ENCODE peak calls at places on chromosome 9, in seven cellular contexts. P, Y, B, K, O, F and J are unnamed samples.

GRCh38 chr9:127976498-127976897 is 4.3 kb downstream of the EEIG1 start:
- DNase-seq in P (no peak), Y (no peak), B (peak), K (no peak), O (peak), F (no peak), J (no peak)

GRCh38 chr9:27194401-27195091 is 85.5 kb downstream of the TEK start:
- DNase-seq in P (peak), Y (peak), B (no peak), K (no peak), O (no peak), F (no peak), J (no peak)

GRCh38 chr9:4596165-4596922 is 65.8 kb upstream of the PLPP6 start:
- DNase-seq in P (peak), Y (no peak), B (no peak), K (no peak), O (peak), F (no peak), J (no peak)

GRCh38 chr9:4382722-4383317 is 83.0 kb upstream of the GLIS3 start:
- DNase-seq in P (peak), Y (no peak), B (no peak), K (no peak), O (no peak), F (no peak), J (peak)

GRCh38 chr9:128162215-128163026 is 2.4 kb downstream of the BBLN start:
- DNase-seq in P (peak), Y (no peak), B (no peak), K (peak), O (no peak), F (peak), J (no peak)

GRCh38 chr9:93324191-93324834 is 127.2 kb upstream of the FAM120A start:
- DNase-seq in P (no peak), Y (no peak), B (no peak), K (no peak), O (no peak), F (peak), J (no peak)

GRCh38 chr9:91074866-91075265 is 273.2 kb downstream of the SYK start:
- DNase-seq in P (no peak), Y (no peak), B (no peak), K (no peak), O (no peak), F (no peak), J (no peak)

GRCh38 chr9:134656334-134657034 is 14.9 kb downstream of the COL5A1 start:
- DNase-seq in P (peak), Y (no peak), B (no peak), K (no peak), O (no peak), F (no peak), J (no peak)

GRCh38 chr9:102072061-102072764 is 333.8 kb upstream of the GRIN3A start:
- DNase-seq in P (no peak), Y (no peak), B (no peak), K (no peak), O (no peak), F (no peak), J (no peak)

GRCh38 chr9:92001244-92001643 is 51.2 kb upstream of the ROR2 start:
- DNase-seq in P (peak), Y (no peak), B (no peak), K (no peak), O (no peak), F (no peak), J (no peak)

GRCh38 chr9:121395558-121395957 is 25.5 kb upstream of the STOM start:
- DNase-seq in P (no peak), Y (no peak), B (no peak), K (no peak), O (no peak), F (no peak), J (no peak)
- H3K4me3 ChIP-seq in P (no peak), Y (no peak), B (no peak), K (no peak), O (no peak), F (no peak), J (no peak)

DNA sequence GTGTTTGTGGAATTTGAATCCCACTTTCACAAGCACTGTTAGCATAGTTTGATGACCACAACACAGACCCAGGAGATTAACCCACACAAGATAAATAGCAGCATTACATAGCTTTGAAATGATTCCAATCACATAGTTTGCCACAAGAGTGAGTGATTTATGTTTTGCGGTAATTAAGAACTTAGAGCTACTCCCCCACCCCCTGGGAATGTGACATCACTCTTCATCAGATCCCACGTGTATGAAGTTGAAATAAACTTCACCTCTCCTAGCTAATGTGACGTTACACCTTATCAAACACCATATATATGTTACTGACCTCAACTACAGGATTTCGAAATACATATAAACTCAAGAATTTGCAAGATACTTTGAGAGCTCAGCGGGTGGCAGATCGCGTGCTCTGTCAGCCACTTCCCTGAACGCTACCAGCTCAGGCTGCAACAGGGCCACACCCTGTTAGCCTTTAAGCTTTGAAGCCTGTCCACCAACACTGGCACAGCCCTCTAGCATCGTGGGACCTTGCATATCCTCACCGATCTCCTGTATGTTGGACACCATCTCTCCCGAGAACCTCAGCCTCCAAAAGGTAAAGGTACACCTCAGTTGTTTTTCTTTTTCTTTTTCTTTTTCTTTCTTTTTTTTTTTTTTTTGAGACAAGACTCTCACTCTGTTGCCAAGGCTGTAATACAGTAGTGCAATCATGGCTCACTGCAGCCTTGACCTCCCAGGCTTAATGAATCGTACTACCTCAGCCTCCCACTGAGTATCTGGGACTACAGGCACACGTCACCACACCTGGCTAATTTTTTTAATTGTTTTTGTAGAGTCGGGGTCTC is 1.8 kb upstream of the AGTPBP1 start:
- DNase-seq in P (peak), Y (peak), B (peak), K (no peak), O (peak), F (no peak), J (peak)
- H3K4me3 ChIP-seq in P (no peak), Y (peak), B (peak), K (no peak), O (no peak), F (no peak), J (peak)

GRCh38 chr9:14347408-14348224 is 33.7 kb upstream of the NFIB start:
- DNase-seq in P (no peak), Y (no peak), B (no peak), K (peak), O (peak), F (peak), J (no peak)
- H3K4me3 ChIP-seq in P (peak), Y (peak), B (peak), K (peak), O (peak), F (peak), J (no peak)

DNA sequence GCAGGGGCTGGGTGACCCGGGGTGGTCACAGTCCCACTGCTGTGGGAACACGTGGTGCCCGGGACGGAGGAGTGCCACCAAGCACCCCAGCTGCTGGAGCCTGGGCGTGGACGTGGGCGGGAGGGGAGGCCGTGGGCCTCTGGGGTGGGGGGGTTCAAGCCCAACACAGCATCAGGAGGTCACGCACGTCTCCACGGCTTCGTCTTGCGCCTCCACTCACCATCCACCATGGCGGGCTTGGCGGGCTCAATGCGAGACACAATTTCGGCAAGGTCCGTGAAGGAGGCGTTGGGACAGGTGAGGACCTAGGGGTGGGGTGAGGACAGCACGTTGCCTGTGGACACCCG is 2.2 kb upstream of the NSMF start:
- DNase-seq in P (no peak), Y (no peak), B (no peak), K (no peak), O (no peak), F (peak), J (no peak)
- H3K4me3 ChIP-seq in P (no peak), Y (no peak), B (no peak), K (no peak), O (no peak), F (no peak), J (no peak)

GRCh38 chr9:107481035-107481434 is 8.5 kb downstream of the KLF4 start:
- DNase-seq in P (peak), Y (no peak), B (no peak), K (no peak), O (no peak), F (no peak), J (no peak)
- H3K4me3 ChIP-seq in P (no peak), Y (no peak), B (no peak), K (no peak), O (no peak), F (no peak), J (no peak)

GRCh38 chr9:86061972-86062739 is 37.2 kb downstream of the GOLM1 start:
- DNase-seq in P (no peak), Y (no peak), B (no peak), K (no peak), O (peak), F (no peak), J (no peak)
- H3K4me3 ChIP-seq in P (no peak), Y (no peak), B (no peak), K (no peak), O (no peak), F (no peak), J (no peak)

GRCh38 chr9:121863931-121864330 is 212.5 kb downstream of the DAB2IP start:
- DNase-seq in P (no peak), Y (peak), B (no peak), K (no peak), O (no peak), F (no peak), J (no peak)
- H3K4me3 ChIP-seq in P (no peak), Y (no peak), B (no peak), K (no peak), O (no peak), F (no peak), J (no peak)